ENCODE peak calls at places on chromosomes 4 and X, in five cellular contexts. One of them, this sample, is unnamed.
A peak's percentile ranks its signal among the peaks of the same experiment; 100 is the strongest.

GRCh38 chr4:184994010-184994622 is 24.2 kb upstream of the HELT start:
- DNase-seq in activated CD4-positive, alpha-beta T cell treated with anti-CD3 and anti-CD28 coated beads, Interleukin-2, amount 50 U/mL, for 4 hours: no peak
- DNase-seq in A172: no peak
- DNase-seq in activated naive CD8-positive, alpha-beta T cell treated with anti-CD3 and anti-CD28 coated beads, Interleukin-2, amount 50 U/mL, for 24 hours: no peak
- DNase-seq in immature natural killer cell: no peak
- DNase-seq in this sample: no peak

GRCh38 chr4:85681194-85681803 is 206.3 kb downstream of the ARHGAP24 start:
- DNase-seq in activated naive CD8-positive, alpha-beta T cell treated with anti-CD3 and anti-CD28 coated beads, Interleukin-2, amount 50 U/mL, for 24 hours: no peak
- DNase-seq in immature natural killer cell: no peak
- DNase-seq in activated CD4-positive, alpha-beta T cell treated with anti-CD3 and anti-CD28 coated beads, Interleukin-2, amount 50 U/mL, for 4 hours: no peak
- DNase-seq in A172: peak; percentile 60
- DNase-seq in this sample: peak; percentile 90

GRCh38 chr4:141810038-141810701 is 173.8 kb downstream of the IL15 start:
- DNase-seq in A172: no peak
- DNase-seq in activated naive CD8-positive, alpha-beta T cell treated with anti-CD3 and anti-CD28 coated beads, Interleukin-2, amount 50 U/mL, for 24 hours: no peak
- DNase-seq in activated CD4-positive, alpha-beta T cell treated with anti-CD3 and anti-CD28 coated beads, Interleukin-2, amount 50 U/mL, for 4 hours: no peak
- DNase-seq in immature natural killer cell: no peak
- DNase-seq in this sample: no peak

GRCh38 chr4:26431461-26432165 is 58.7 kb downstream of the CCKAR start:
- DNase-seq in immature natural killer cell: no peak
- DNase-seq in activated naive CD8-positive, alpha-beta T cell treated with anti-CD3 and anti-CD28 coated beads, Interleukin-2, amount 50 U/mL, for 24 hours: no peak
- DNase-seq in activated CD4-positive, alpha-beta T cell treated with anti-CD3 and anti-CD28 coated beads, Interleukin-2, amount 50 U/mL, for 4 hours: no peak
- DNase-seq in A172: no peak
- DNase-seq in this sample: no peak

GRCh38 chrX:44872319-44872816 is 620 bp upstream of the KDM6A start:
- DNase-seq in immature natural killer cell: no peak
- DNase-seq in activated CD4-positive, alpha-beta T cell treated with anti-CD3 and anti-CD28 coated beads, Interleukin-2, amount 50 U/mL, for 4 hours: no peak
- DNase-seq in activated naive CD8-positive, alpha-beta T cell treated with anti-CD3 and anti-CD28 coated beads, Interleukin-2, amount 50 U/mL, for 24 hours: no peak
- DNase-seq in A172: peak; percentile 5
- DNase-seq in this sample: peak; percentile 6

GRCh38 chr4:147479817-147480216 is 1.1 kb upstream of the EDNRA start:
- DNase-seq in activated naive CD8-positive, alpha-beta T cell treated with anti-CD3 and anti-CD28 coated beads, Interleukin-2, amount 50 U/mL, for 24 hours: no peak
- DNase-seq in activated CD4-positive, alpha-beta T cell treated with anti-CD3 and anti-CD28 coated beads, Interleukin-2, amount 50 U/mL, for 4 hours: no peak
- DNase-seq in A172: peak; percentile 45
- DNase-seq in immature natural killer cell: no peak
- DNase-seq in this sample: no peak

GRCh38 chr4:139011220-139011950 is 4.2 kb upstream of the NOCT start:
- DNase-seq in activated CD4-positive, alpha-beta T cell treated with anti-CD3 and anti-CD28 coated beads, Interleukin-2, amount 50 U/mL, for 4 hours: no peak
- DNase-seq in A172: no peak
- DNase-seq in immature natural killer cell: no peak
- DNase-seq in activated naive CD8-positive, alpha-beta T cell treated with anti-CD3 and anti-CD28 coated beads, Interleukin-2, amount 50 U/mL, for 24 hours: no peak
- DNase-seq in this sample: no peak

GRCh38 chr4:88291003-88291402 is 6.6 kb upstream of the PPM1K start:
- DNase-seq in A172: no peak
- DNase-seq in activated naive CD8-positive, alpha-beta T cell treated with anti-CD3 and anti-CD28 coated beads, Interleukin-2, amount 50 U/mL, for 24 hours: no peak
- DNase-seq in activated CD4-positive, alpha-beta T cell treated with anti-CD3 and anti-CD28 coated beads, Interleukin-2, amount 50 U/mL, for 4 hours: no peak
- DNase-seq in immature natural killer cell: no peak
- DNase-seq in this sample: peak; percentile 73

GRCh38 chr4:94690851-94691254 is 66.9 kb upstream of the BMPR1B start:
- DNase-seq in immature natural killer cell: no peak
- DNase-seq in activated naive CD8-positive, alpha-beta T cell treated with anti-CD3 and anti-CD28 coated beads, Interleukin-2, amount 50 U/mL, for 24 hours: no peak
- DNase-seq in activated CD4-positive, alpha-beta T cell treated with anti-CD3 and anti-CD28 coated beads, Interleukin-2, amount 50 U/mL, for 4 hours: no peak
- DNase-seq in A172: peak; percentile 15
- DNase-seq in this sample: peak; percentile 21

GRCh38 chr4:168908093-168908492 is 102.0 kb downstream of the CBR4 start:
- DNase-seq in A172: peak; percentile 44
- DNase-seq in activated CD4-positive, alpha-beta T cell treated with anti-CD3 and anti-CD28 coated beads, Interleukin-2, amount 50 U/mL, for 4 hours: no peak
- DNase-seq in immature natural killer cell: no peak
- DNase-seq in activated naive CD8-positive, alpha-beta T cell treated with anti-CD3 and anti-CD28 coated beads, Interleukin-2, amount 50 U/mL, for 24 hours: no peak
- DNase-seq in this sample: peak; percentile 64

GRCh38 chrX:2521092-2521926 is 20.5 kb upstream of the DHRSX start:
- DNase-seq in A172: no peak
- DNase-seq in activated naive CD8-positive, alpha-beta T cell treated with anti-CD3 and anti-CD28 coated beads, Interleukin-2, amount 50 U/mL, for 24 hours: no peak
- DNase-seq in activated CD4-positive, alpha-beta T cell treated with anti-CD3 and anti-CD28 coated beads, Interleukin-2, amount 50 U/mL, for 4 hours: no peak
- DNase-seq in immature natural killer cell: no peak
- DNase-seq in this sample: no peak

GRCh38 chrX:153765138-153766079 is 1.4 kb downstream of the PLXNB3 start:
- DNase-seq in activated naive CD8-positive, alpha-beta T cell treated with anti-CD3 and anti-CD28 coated beads, Interleukin-2, amount 50 U/mL, for 24 hours: no peak
- DNase-seq in A172: peak; percentile 26
- DNase-seq in immature natural killer cell: no peak
- DNase-seq in activated CD4-positive, alpha-beta T cell treated with anti-CD3 and anti-CD28 coated beads, Interleukin-2, amount 50 U/mL, for 4 hours: no peak
- DNase-seq in this sample: peak; percentile 46

GRCh38 chrX:155028192-155028591 is 1.5 kb downstream of the FUNDC2 start:
- DNase-seq in activated naive CD8-positive, alpha-beta T cell treated with anti-CD3 and anti-CD28 coated beads, Interleukin-2, amount 50 U/mL, for 24 hours: no peak
- DNase-seq in immature natural killer cell: no peak
- DNase-seq in activated CD4-positive, alpha-beta T cell treated with anti-CD3 and anti-CD28 coated beads, Interleukin-2, amount 50 U/mL, for 4 hours: no peak
- DNase-seq in A172: peak; percentile 6
- DNase-seq in this sample: no peak

This sample was measured in COLO829.